ENCODE peak calls at places on chromosomes 2 and 18, in eight cellular contexts. O, V, M, R, G, Z, I and N are unnamed samples.

GRCh38 chr2:105797298-105797819 is 52.6 kb downstream of the NCK2 start:
- DNase-seq in Z (no peak), V (no peak), I (no peak), G (no peak), M (peak; percentile 69), R (no peak), O (no peak), N (no peak)

GRCh38 chr2:218995972-218996644 is 2.9 kb upstream of the CRYBA2 start:
- DNase-seq in R (peak; percentile 89), M (peak; percentile 96), G (peak; percentile 41), V (peak; percentile 85), O (peak; percentile 14), I (peak; percentile 87), Z (peak; percentile 61), N (peak; percentile 82)

GRCh38 chr2:184346338-184346862 is 251.9 kb upstream of the ZNF804A start:
- DNase-seq in I (no peak), V (no peak), G (no peak), R (no peak), Z (no peak), M (no peak), O (no peak), N (no peak)

GRCh38 chr2:230661072-230661957 is 51.3 kb upstream of the CAB39 start:
- DNase-seq in O (no peak), R (no peak), V (no peak), G (no peak), M (no peak), Z (no peak), I (no peak), N (peak; percentile 28)

GRCh38 chr2:121588357-121588756 is 57.7 kb downstream of the RNU4ATAC start:
- DNase-seq in M (no peak), R (no peak), Z (no peak), I (no peak), G (no peak), V (no peak), O (no peak), N (no peak)

GRCh38 chr18:37575646-37576045 is 10.0 kb upstream of the CELF4 start:
- DNase-seq in V (no peak), I (no peak), M (no peak), O (no peak), Z (no peak), R (no peak), G (no peak), N (no peak)

GRCh38 chr2:64448069-64448468 is 5.9 kb upstream of the LGALSL start:
- DNase-seq in O (no peak), Z (no peak), G (no peak), I (no peak), V (no peak), R (no peak), M (no peak), N (no peak)

GRCh38 chr2:12935226-12935625 is 218.5 kb downstream of the TRIB2 start:
- DNase-seq in O (no peak), Z (no peak), R (no peak), I (no peak), G (no peak), V (no peak), M (no peak), N (no peak)

GRCh38 chr2:208069186-208069585 is 43.9 kb upstream of the PLEKHM3 start:
- DNase-seq in M (peak; percentile 75), Z (no peak), V (no peak), I (no peak), R (no peak), O (no peak), G (no peak), N (no peak)

GRCh38 chr2:162258169-162258568 is 14.9 kb upstream of the FAP start:
- DNase-seq in I (no peak), Z (no peak), V (no peak), G (no peak), R (no peak), M (peak; percentile 68), O (no peak), N (no peak)

GRCh38 chr18:13551305-13551603 is 175.1 kb downstream of the FAM210A start:
- DNase-seq in R (no peak), I (no peak), O (no peak), M (no peak), Z (no peak), V (no peak), G (no peak), N (no peak)

GRCh38 chr18:49020129-49020528 is 69.4 kb upstream of the SMAD7 start:
- DNase-seq in O (no peak), R (peak; percentile 40), G (no peak), I (no peak), V (no peak), Z (no peak), M (no peak), N (no peak)

GRCh38 chr2:9945596-9945995 is 5.9 kb upstream of the GRHL1 start:
- DNase-seq in I (no peak), M (no peak), Z (no peak), O (no peak), R (no peak), G (no peak), V (no peak), N (no peak)

GRCh38 chr2:62768615-62769014 is 63.1 kb downstream of the EHBP1 start:
- DNase-seq in M (peak; percentile 37), V (no peak), G (no peak), O (no peak), I (no peak), Z (no peak), R (no peak), N (no peak)

GRCh38 chr2:26668041-26668440 is 24.5 kb upstream of the KCNK3 start:
- DNase-seq in O (no peak), R (no peak), M (no peak), I (no peak), G (no peak), V (no peak), Z (no peak), N (no peak)

GRCh38 chr2:227460079-227460485 is 11.9 kb upstream of the AGFG1 start:
- DNase-seq in M (peak; percentile 58), R (no peak), V (no peak), G (peak; percentile 48), I (no peak), O (peak; percentile 47), Z (peak; percentile 36), N (peak; percentile 70)

GRCh38 chr2:121707344-121707919 is 29.2 kb downstream of the NIFK start:
- DNase-seq in M (no peak), I (no peak), V (no peak), R (no peak), Z (no peak), G (no peak), O (no peak), N (no peak)

GRCh38 chr2:45191972-45192371 is 182.7 kb upstream of the SIX2 start:
- DNase-seq in O (no peak), V (no peak), G (no peak), M (no peak), Z (no peak), R (peak; percentile 77), I (no peak), N (no peak)

GRCh38 chr2:117979911-117980341 is 33.9 kb downstream of the CCDC93 start:
- DNase-seq in I (no peak), G (no peak), M (peak; percentile 63), R (no peak), O (no peak), Z (no peak), V (no peak), N (no peak)

GRCh38 chr2:177282101-177282573 is 17.6 kb upstream of the NFE2L2 start:
- DNase-seq in I (no peak), R (no peak), V (no peak), G (no peak), M (peak; percentile 26), Z (no peak), O (no peak), N (no peak)

GRCh38 chr18:12420831-12421421 is 13.2 kb downstream of the PRELID3A start:
- DNase-seq in O (no peak), M (peak; percentile 29), V (no peak), I (peak; percentile 20), G (no peak), Z (no peak), R (no peak), N (no peak)

GRCh38 chr2:215830313-215830712 is 183.0 kb downstream of the MREG start:
- DNase-seq in V (no peak), I (no peak), O (no peak), G (no peak), Z (no peak), R (peak; percentile 85), M (peak; percentile 93), N (no peak)

GRCh38 chr2:39121523-39122063 is 742 bp upstream of the SOS1 start:
- DNase-seq in R (no peak), Z (no peak), O (no peak), I (peak; percentile 30), G (no peak), M (peak; percentile 28), V (no peak), N (no peak)

GRCh38 chr2:215299337-215299859 is 12.5 kb upstream of the ATIC start:
- DNase-seq in O (no peak), Z (no peak), M (no peak), V (no peak), I (no peak), R (no peak), G (no peak), N (no peak)

GRCh38 chr18:10052871-10053270 is 139.1 kb downstream of the VAPA start:
- DNase-seq in I (no peak), R (no peak), Z (no peak), V (no peak), G (no peak), O (no peak), M (no peak), N (no peak)

GRCh38 chr18:79588636-79589481 is 90.7 kb upstream of the CTDP1 start:
- DNase-seq in R (peak; percentile 96), I (no peak), V (no peak), Z (no peak), G (peak; percentile 84), M (peak; percentile 98), O (peak; percentile 68), N (no peak)

GRCh38 chr2:234970467-234970866 is 18.6 kb downstream of the SH3BP4 start:
- DNase-seq in I (no peak), Z (no peak), G (peak; percentile 69), V (no peak), R (no peak), O (peak; percentile 67), M (peak; percentile 63), N (no peak)

GRCh38 chr2:74746480-74746879 is 87.4 kb upstream of the HK2 start:
- DNase-seq in R (no peak), I (no peak), Z (no peak), M (no peak), G (no peak), V (no peak), O (no peak), N (no peak)

GRCh38 chr18:13628211-13628610 is 98.1 kb downstream of the FAM210A start:
- DNase-seq in G (no peak), R (no peak), O (no peak), I (no peak), M (no peak), Z (no peak), V (no peak), N (no peak)

GRCh38 chr2:223600056-223600455 is 2.1 kb downstream of the SCG2 start:
- DNase-seq in G (no peak), R (no peak), M (no peak), I (no peak), V (no peak), Z (no peak), O (no peak), N (no peak)

GRCh38 chr18:78586596-78586995 is 393.0 kb upstream of the SALL3 start:
- DNase-seq in R (no peak), O (no peak), I (no peak), Z (no peak), V (no peak), G (no peak), M (no peak), N (no peak)

GRCh38 chr18:44687421-44687820 is 6.7 kb downstream of the SETBP1 start:
- DNase-seq in Z (no peak), M (no peak), G (no peak), R (no peak), O (no peak), V (no peak), I (no peak), N (no peak)

GRCh38 chr18:75123113-75123512 is 85.8 kb downstream of the PTGR3 start:
- DNase-seq in R (no peak), M (no peak), O (no peak), I (no peak), V (no peak), Z (no peak), G (no peak), N (peak; percentile 41)

GRCh38 chr2:240211096-240211495 is 70.6 kb upstream of the OTOS start:
- DNase-seq in Z (no peak), O (no peak), V (no peak), G (no peak), R (no peak), M (no peak), I (no peak), N (no peak)